ENCODE peak calls at places on chromosomes 5 and 9, in ten cellular contexts. E is cardiac fibroblast, J is IMR-90, N is AG09309, P is heart left ventricle, A is brain microvascular endothelial cell, W is GM12865, R is psoas muscle, B is GM23338, V is dorsolateral prefrontal cortex. X is an unnamed sample.

GRCh38 chr5:59390074-59390659 is 503.4 kb downstream of the PDE4D start:
- DNase-seq in A (no peak), P (no peak), N (no peak), J (peak; percentile 20), W (peak; percentile 28), E (peak; percentile 46), R (no peak), V (no peak), B (peak; percentile 56), X (no peak)

GRCh38 chr9:16726023-16726422 is 144.4 kb downstream of the BNC2 start:
- DNase-seq in W (no peak), V (no peak), J (peak; percentile 70), B (peak; percentile 53), R (no peak), E (peak; percentile 68), N (no peak), A (peak; percentile 20), P (no peak), X (no peak)

GRCh38 chr9:127203501-127204327 is 60.9 kb upstream of the GARNL3 start:
- DNase-seq in B (no peak), E (no peak), V (no peak), W (no peak), P (no peak), N (no peak), J (no peak), A (no peak), R (peak; percentile 46), X (no peak)

GRCh38 chr9:104386425-104387069 is 117.5 kb upstream of the OR13F1 start:
- DNase-seq in E (peak; percentile 61), W (peak; percentile 37), A (peak; percentile 17), P (no peak), J (peak; percentile 20), B (peak; percentile 71), N (no peak), V (no peak), R (no peak), X (peak; percentile 16)

GRCh38 chr9:134167530-134167931 is 3.2 kb upstream of the RNU6ATAC start:
- DNase-seq in J (peak; percentile 69), B (no peak), V (no peak), A (no peak), E (peak; percentile 49), R (no peak), N (no peak), P (no peak), W (no peak), X (peak; percentile 24)

GRCh38 chr9:96619109-96619435 is 571 bp downstream of the CDC14B start:
- DNase-seq in E (no peak), R (no peak), A (no peak), N (no peak), J (no peak), P (no peak), W (no peak), V (no peak), B (no peak), X (no peak)

GRCh38 chr9:134704499-134704898 is 62.9 kb downstream of the COL5A1 start:
- DNase-seq in V (no peak), W (no peak), A (no peak), B (no peak), J (no peak), E (no peak), P (no peak), R (peak; percentile 26), N (no peak), X (no peak)

GRCh38 chr5:41246376-41246775 is 33.0 kb upstream of the C6 start:
- DNase-seq in R (no peak), E (peak; percentile 90), V (no peak), N (no peak), W (no peak), B (no peak), P (no peak), A (peak; percentile 15), J (peak; percentile 96), X (peak; percentile 26)

GRCh38 chr5:172356527-172356926 is 73.0 kb upstream of the UBTD2 start:
- DNase-seq in B (no peak), N (no peak), P (no peak), W (no peak), V (no peak), E (no peak), J (no peak), R (no peak), A (no peak), X (no peak)

GRCh38 chr5:124962735-124963134 is 216.3 kb upstream of the ZNF608 start:
- DNase-seq in R (no peak), P (no peak), V (no peak), W (no peak), B (peak; percentile 28), N (no peak), J (no peak), E (no peak), A (no peak), X (no peak)

GRCh38 chr9:121807918-121808278 is 156.5 kb downstream of the DAB2IP start:
- DNase-seq in A (no peak), V (no peak), N (no peak), P (no peak), W (no peak), E (peak; percentile 14), B (no peak), J (no peak), R (peak; percentile 54), X (no peak)

GRCh38 chr9:137055385-137056364 is 1.8 kb upstream of the ENTPD2 start:
- DNase-seq in B (no peak), V (peak; percentile 92), R (peak; percentile 90), E (peak; percentile 97), N (no peak), J (peak; percentile 41), P (peak; percentile 94), W (no peak), A (no peak), X (no peak)

DNA sequence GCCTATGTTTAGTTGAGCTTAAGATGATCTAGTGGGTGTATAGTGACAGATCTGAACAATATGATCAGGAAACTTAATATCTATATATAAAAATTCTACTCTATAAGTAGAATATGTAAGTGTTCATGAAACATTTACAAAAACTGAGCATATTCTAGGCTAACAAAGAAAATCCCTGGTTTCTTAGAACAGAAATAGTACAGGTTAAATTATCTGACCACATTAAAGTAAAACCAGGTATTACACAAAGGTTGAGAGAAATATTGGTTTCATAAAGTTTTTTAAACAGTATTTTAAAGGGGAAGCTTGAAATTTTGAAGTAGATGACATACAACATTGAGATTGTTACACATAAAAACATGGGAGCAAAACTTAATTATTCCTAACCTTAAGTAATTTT is 39.3 kb downstream of the LRRC70 start:
- DNase-seq in W (no peak), J (no peak), P (no peak), B (no peak), N (no peak), V (no peak), R (no peak), E (no peak), A (no peak), X (no peak)
- TF ChIP-seq CTCF in W (no peak), J (no peak), P (no peak), B (no peak), N (no peak), V (no peak), R (no peak), E (no peak), A (no peak), X (no peak)

DNA sequence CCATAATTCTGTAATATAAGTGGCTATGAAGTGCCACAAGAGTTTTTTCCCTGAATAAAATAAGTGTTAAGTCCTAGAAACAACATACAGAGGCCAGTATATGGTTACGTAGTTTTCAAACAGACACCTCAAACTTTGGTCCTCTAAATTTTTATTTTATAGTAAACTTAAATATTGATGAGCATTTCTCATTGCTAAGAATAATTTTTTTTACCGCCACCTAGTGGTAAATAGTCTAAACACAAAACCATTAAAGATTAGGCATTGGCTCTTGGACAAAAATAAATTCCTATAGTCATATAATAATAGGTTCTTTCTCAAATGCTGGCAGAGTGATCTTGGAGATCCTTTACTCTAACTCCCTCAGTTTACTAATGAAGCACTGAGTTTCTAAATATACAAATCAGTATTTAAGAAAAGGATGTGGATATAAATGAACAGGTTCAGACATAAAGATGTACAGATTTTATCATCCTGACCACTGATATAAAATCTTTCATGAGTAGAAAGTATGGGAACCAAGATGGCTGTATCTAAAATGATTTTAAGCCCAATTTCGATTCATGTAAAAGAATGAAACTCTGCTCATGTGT is 136.2 kb downstream of the FANCC start:
- DNase-seq in W (no peak), N (no peak), R (no peak), A (no peak), V (no peak), B (peak; percentile 28), J (peak; percentile 9), E (peak; percentile 22), P (no peak), X (no peak)
- H3K4me3 ChIP-seq in W (no peak overlapping the region), N (no peak overlapping the region), R (no peak overlapping the region), A (no peak overlapping the region), V (no peak overlapping the region), B (no peak overlapping the region), J (no peak overlapping the region), E (no peak overlapping the region), P (no peak overlapping the region), X (no peak overlapping the region)

GRCh38 chr9:119609277-119609971 is 240.2 kb upstream of the BRINP1 start:
- DNase-seq in W (no peak), J (no peak), A (no peak), V (no peak), B (no peak), P (no peak), E (no peak), N (no peak), R (no peak), X (no peak)
- TF ChIP-seq CTCF in W (no peak), J (no peak), A (no peak), V (no peak), B (no peak), P (no peak), E (no peak), N (no peak), R (no peak), X (no peak)

GRCh38 chr5:6490246-6490645 is 41.6 kb downstream of the UBE2QL1 start:
- DNase-seq in R (no peak), J (no peak), V (no peak), W (no peak), P (no peak), E (no peak), A (no peak), B (no peak), N (no peak), X (no peak)

GRCh38 chr5:6491548-6492290 is 43.1 kb downstream of the UBE2QL1 start:
- DNase-seq in J (no peak), E (no peak), R (no peak), P (no peak), B (no peak), N (no peak), A (no peak), V (no peak), W (no peak), X (no peak)

GRCh38 chr5:6490693-6491092 is 42.0 kb downstream of the UBE2QL1 start:
- DNase-seq in A (no peak), W (no peak), J (no peak), P (no peak), N (no peak), E (no peak), R (no peak), B (no peak), V (no peak), X (no peak)

GRCh38 chr5:6488021-6488420 is 39.4 kb downstream of the UBE2QL1 start:
- DNase-seq in B (no peak), P (no peak), A (no peak), W (peak; percentile 35), E (no peak), J (no peak), V (no peak), N (no peak), R (no peak), X (no peak)

DNA sequence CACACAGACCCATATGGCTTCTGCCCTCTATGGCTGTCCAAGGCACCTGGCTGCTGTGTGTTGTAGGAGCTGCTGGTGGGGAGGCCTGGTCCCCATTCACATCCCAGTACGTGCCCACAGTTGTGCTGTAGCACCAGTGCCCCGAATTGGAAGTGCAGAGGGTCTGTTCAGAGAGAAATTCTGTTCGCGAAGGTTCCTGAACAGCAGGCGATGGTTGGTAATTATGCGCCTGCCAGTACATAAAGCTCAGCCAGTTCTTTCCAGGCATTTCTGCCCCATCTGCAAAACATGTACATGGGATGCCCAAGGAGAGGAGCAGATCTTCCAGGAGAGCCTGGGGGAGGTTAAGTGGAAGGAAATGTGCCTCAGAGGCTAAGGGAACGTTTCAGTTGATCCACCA is 41.1 kb downstream of the UBE2QL1 start:
- DNase-seq in A (no peak), J (no peak), P (no peak), R (no peak), E (no peak), N (no peak), B (no peak), V (no peak), W (no peak), X (no peak)
- H3K4me3 ChIP-seq in A (no peak overlapping the region), J (no peak overlapping the region), P (no peak overlapping the region), R (no peak overlapping the region), E (no peak overlapping the region), N (no peak overlapping the region), B (no peak overlapping the region), V (no peak overlapping the region), W (no peak overlapping the region), X (no peak overlapping the region)